ENCODE peak calls at places on chromosome 17, in six cellular contexts. K, Z, O, X, E and D are unnamed samples. For H3K4me1, the result is how much of the 10 kb centered on the place peaks cover.

GRCh38 chr17:44083250-44083849 is 12.8 kb downstream of the G6PC3 start:
- DNase-seq in E (peak), X (no peak), Z (no peak), O (no peak), K (peak), D (no peak)

GRCh38 chr17:11028349-11028748 is 190.5 kb upstream of the PIRT start:
- DNase-seq in Z (no peak), X (no peak), K (no peak), O (no peak), E (no peak), D (no peak)

GRCh38 chr17:40130352-40131042 is 8.7 kb downstream of the MSL1 start:
- DNase-seq in O (no peak), E (no peak), Z (no peak), K (no peak), X (no peak), D (no peak)

GRCh38 chr17:80152057-80152831 is 5.3 kb upstream of the EIF4A3 start:
- DNase-seq in O (no peak), E (no peak), X (no peak), Z (no peak), K (no peak), D (no peak)

GRCh38 chr17:77449908-77450741 is 309.4 kb downstream of the SEC14L1 start:
- DNase-seq in K (no peak), Z (no peak), O (no peak), E (peak), X (peak), D (no peak)

GRCh38 chr17:60790205-60790604 is 112.6 kb downstream of the BCAS3 start:
- DNase-seq in K (no peak), Z (no peak), X (no peak), O (no peak), E (no peak), D (no peak)

GRCh38 chr17:11330871-11331270 is 89.9 kb downstream of the SHISA6 start:
- DNase-seq in E (no peak), Z (no peak), O (peak), X (no peak), K (no peak), D (peak)

GRCh38 chr17:35051579-35052239 is 11.8 kb downstream of the RFFL start:
- DNase-seq in O (no peak), K (no peak), Z (no peak), E (peak), X (no peak), D (no peak)

GRCh38 chr17:8326591-8327583 is 12.8 kb upstream of the ODF4 start:
- DNase-seq in E (no peak), K (no peak), O (no peak), X (no peak), Z (no peak), D (no peak)

GRCh38 chr17:76772842-76773521 is 35.1 kb downstream of the MFSD11 start:
- DNase-seq in O (no peak), K (peak), E (peak), Z (no peak), X (no peak), D (no peak)

GRCh38 chr17:82924214-82924613 is 84.4 kb upstream of the ZNF750 start:
- DNase-seq in E (no peak), O (no peak), Z (no peak), X (no peak), K (no peak), D (no peak)

GRCh38 chr17:8056232-8056975 is 17.5 kb downstream of the ALOX15B start:
- DNase-seq in O (no peak), K (no peak), X (no peak), Z (peak), E (peak), D (no peak)

GRCh38 chr17:49987290-49987585 is 7.8 kb downstream of the DLX3 start:
- DNase-seq in K (no peak), O (no peak), E (no peak), X (no peak), Z (no peak), D (no peak)

GRCh38 chr17:35988164-35988563 is 1.6 kb upstream of the CCL14 start:
- DNase-seq in K (no peak), E (no peak), Z (no peak), X (no peak), O (no peak), D (no peak)

GRCh38 chr17:9274119-9274445 is 252.8 kb downstream of the NTN1 start:
- DNase-seq in E (no peak), K (no peak), X (no peak), Z (no peak), O (no peak), D (no peak)

GRCh38 chr17:489758-490329 is 137.2 kb upstream of the RPH3AL start:
- DNase-seq in Z (no peak), X (peak), E (peak), K (no peak), O (no peak), D (no peak)

GRCh38 chr17:50956750-50957523 is 90.8 kb upstream of the TOB1 start:
- DNase-seq in K (peak), O (no peak), E (peak), Z (no peak), X (peak), D (peak)

GRCh38 chr17:69485901-69486643 is 71.6 kb downstream of the MAP2K6 start:
- DNase-seq in O (no peak), Z (no peak), K (no peak), E (no peak), X (no peak), D (no peak)

GRCh38 chr17:55334285-55334684 is 69.5 kb downstream of the HLF start:
- DNase-seq in O (no peak), Z (no peak), K (no peak), X (no peak), E (no peak), D (no peak)

GRCh38 chr17:34487616-34488015 is 91.8 kb upstream of the TMEM132E start:
- DNase-seq in K (no peak), X (no peak), E (no peak), Z (no peak), O (no peak), D (no peak)

GRCh38 chr17:69872675-69873262 is 202.3 kb upstream of the KCNJ16 start:
- DNase-seq in O (no peak), X (no peak), E (no peak), K (no peak), Z (no peak), D (no peak)

GRCh38 chr17:58352843-58353719 is 1.1 kb upstream of the SUPT4H1 start:
- DNase-seq in X (no peak), Z (no peak), E (no peak), K (no peak), O (no peak), D (no peak)

GRCh38 chr17:40511667-40512221 is 10.3 kb upstream of the TNS4 start:
- DNase-seq in X (no peak), E (no peak), Z (no peak), O (no peak), K (no peak), D (no peak)

GRCh38 chr17:80693511-80693910 is 148.9 kb downstream of the RPTOR start:
- DNase-seq in K (no peak), X (no peak), Z (no peak), O (no peak), E (no peak), D (no peak)

GRCh38 chr17:70906808-70907207 is 737.5 kb downstream of the KCNJ2 start:
- DNase-seq in X (no peak), K (no peak), E (no peak), O (no peak), Z (no peak), D (no peak)

GRCh38 chr17:31467502-31468256 is 76.2 kb downstream of the RAB11FIP4 start:
- DNase-seq in K (no peak), X (no peak), E (peak), Z (no peak), O (no peak), D (no peak)

GRCh38 chr17:11598274-11599221 is at the start of gene DNAH9:
- DNase-seq in K (no peak), Z (no peak), X (peak), E (peak), O (peak), D (peak)

GRCh38 chr17:37844158-37844976 is 79.8 kb upstream of the TBC1D3K start:
- DNase-seq in Z (no peak), K (peak), E (peak), X (peak), O (peak), D (no peak)

GRCh38 chr17:6753006-6753445 is 2.8 kb upstream of the XAF1 start:
- DNase-seq in E (peak), X (no peak), O (no peak), K (no peak), Z (no peak), D (no peak)

GRCh38 chr17:13031718-13032350 is 14.0 kb upstream of the ELAC2 start:
- DNase-seq in Z (no peak), K (peak), O (no peak), X (peak), E (peak), D (no peak)

GRCh38 chr17:10631048-10631700 is 25.9 kb downstream of the MYH3 start:
- DNase-seq in X (peak), E (no peak), K (no peak), O (no peak), Z (no peak), D (peak)

GRCh38 chr17:62033317-62033716 is 31.8 kb downstream of the MED13 start:
- DNase-seq in K (no peak), X (no peak), O (no peak), E (no peak), Z (no peak), D (no peak)

GRCh38 chr17:68700391-68700790 is 99.2 kb upstream of the FAM20A start:
- DNase-seq in Z (no peak), K (no peak), E (no peak), O (no peak), X (no peak), D (no peak)

GRCh38 chr17:72219136-72219823 is 98.5 kb downstream of the SOX9 start:
- DNase-seq in X (no peak), E (no peak), Z (no peak), K (no peak), O (no peak), D (no peak)

GRCh38 chr17:73362697-73363096 is 50.9 kb upstream of the CDC42EP4 start:
- DNase-seq in K (no peak), X (no peak), Z (no peak), E (no peak), O (no peak), D (no peak)

GRCh38 chr17:34633351-34633750 is 54.0 kb downstream of the TMEM132E start:
- DNase-seq in K (no peak), Z (no peak), E (no peak), X (no peak), O (no peak), D (no peak)

GRCh38 chr17:64084940-64085649 is 44.8 kb downstream of the ERN1 start:
- DNase-seq in O (no peak), E (no peak), Z (no peak), X (no peak), K (no peak), D (no peak)
- H3K4me1 ChIP-seq in O (under half), E (half or more), Z (under half), X (under half), K (half or more), D (under half)

GRCh38 chr17:42880776-42881175 is 19.8 kb upstream of the G6PC1 start:
- DNase-seq in K (no peak), X (no peak), O (no peak), E (no peak), Z (no peak), D (no peak)

GRCh38 chr17:42881768-42882565 is 18.6 kb upstream of the G6PC1 start:
- DNase-seq in O (no peak), X (no peak), Z (no peak), E (no peak), K (no peak), D (no peak)

GRCh38 chr17:42886283-42887176 is 14.1 kb upstream of the G6PC1 start:
- DNase-seq in X (no peak), E (peak), K (no peak), O (no peak), Z (no peak), D (no peak)

GRCh38 chr17:42879596-42879985 is 21.0 kb upstream of the G6PC1 start:
- DNase-seq in X (peak), K (no peak), O (no peak), Z (no peak), E (no peak), D (no peak)

GRCh38 chr17:42883802-42884553 is 16.6 kb upstream of the G6PC1 start:
- DNase-seq in E (no peak), Z (no peak), O (no peak), K (no peak), X (no peak), D (no peak)
- TF ChIP-seq ZNF274 in E (no peak), Z (no peak), O (no peak), K (no peak), X (no peak), D (no peak)

GRCh38 chr17:17809527-17810373 is 27.0 kb downstream of the SREBF1 start:
- DNase-seq in K (no peak), E (no peak), O (peak), X (no peak), Z (no peak), D (no peak)

GRCh38 chr17:17812211-17813054 is 24.4 kb downstream of the SREBF1 start:
- DNase-seq in O (no peak), X (peak), Z (no peak), K (no peak), E (peak), D (no peak)

GRCh38 chr17:17813055-17813724 is 23.6 kb downstream of the SREBF1 start:
- DNase-seq in O (no peak), E (no peak), X (no peak), K (no peak), Z (no peak), D (no peak)

GRCh38 chr17:17810374-17811248 is 26.2 kb downstream of the SREBF1 start:
- DNase-seq in O (no peak), E (no peak), X (no peak), Z (no peak), K (no peak), D (no peak)

GRCh38 chr17:17811381-17812210 is 25.2 kb downstream of the SREBF1 start:
- DNase-seq in K (no peak), Z (no peak), X (peak), O (no peak), E (peak), D (no peak)
- H3K4me3 ChIP-seq in K (no peak), Z (no peak), X (no peak), O (peak), E (no peak), D (no peak)

DNA sequence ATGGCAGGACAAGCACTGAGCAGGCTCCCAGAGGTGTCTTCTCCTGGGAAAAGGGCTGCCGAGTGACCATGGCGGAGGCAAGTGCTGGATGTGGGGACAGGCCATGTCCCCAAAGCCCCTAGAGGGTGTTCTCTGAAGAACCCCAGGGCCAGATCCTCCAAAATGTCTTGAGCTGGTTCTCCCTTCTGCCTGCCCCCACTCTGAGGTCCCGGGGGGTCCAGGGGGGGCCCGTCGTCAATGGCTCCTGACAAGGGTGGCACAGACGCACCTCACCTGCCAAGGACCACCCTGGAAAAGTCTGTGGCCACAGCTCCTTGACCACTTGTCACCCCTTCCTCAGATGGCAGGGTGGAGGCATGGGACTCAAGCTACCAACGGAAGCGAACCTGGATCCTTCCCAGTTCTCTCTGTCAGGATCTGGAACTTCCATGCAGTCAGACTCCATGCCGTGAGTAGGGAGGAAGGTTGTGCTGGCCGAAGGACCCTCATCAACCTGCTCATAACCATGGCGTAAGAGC is 2.3 kb upstream of the MYO1C start:
- DNase-seq in Z (no peak), X (no peak), O (no peak), K (no peak), E (no peak), D (no peak)
- H3K4me1 ChIP-seq in Z (under half), X (under half), O (under half), K (under half), E (under half), D (under half)

GRCh38 chr17:4766199-4766598 is 5.5 kb upstream of the TM4SF5 start:
- DNase-seq in Z (no peak), O (no peak), E (no peak), K (no peak), X (no peak), D (no peak)
- TF ChIP-seq ZNF274 in Z (no peak), O (no peak), E (no peak), K (no peak), X (no peak), D (no peak)